ENCODE peak calls at places on chromosomes 5 and 9, in five cellular contexts. One of them, this sample, is unnamed.

GRCh38 chr9:106930477-106930876 is 67.5 kb downstream of the ZNF462 start:
- DNase-seq in HepG2: no peak
- DNase-seq in IMR-90: no peak
- DNase-seq in H1: no peak
- DNase-seq in A549: no peak
- DNase-seq in this sample: no peak

GRCh38 chr9:123282343-123283047 is 14.1 kb upstream of the STRBP start:
- DNase-seq in H1: no peak
- DNase-seq in IMR-90: no peak
- DNase-seq in A549: peak; percentile 78
- DNase-seq in HepG2: no peak
- DNase-seq in this sample: peak; percentile 21

GRCh38 chr5:79835220-79835714 is 145.6 kb downstream of the CMYA5 start:
- DNase-seq in H1: peak; percentile 28
- DNase-seq in A549: no peak
- DNase-seq in HepG2: no peak
- DNase-seq in IMR-90: no peak
- DNase-seq in this sample: no peak

GRCh38 chr9:131423171-131423581 is 29.3 kb downstream of the PRRC2B start:
- DNase-seq in H1: no peak
- DNase-seq in HepG2: no peak
- DNase-seq in IMR-90: peak; percentile 91
- DNase-seq in A549: peak; percentile 58
- DNase-seq in this sample: no peak

GRCh38 chr5:65873181-65873580 is 53.2 kb upstream of the ERBIN start:
- DNase-seq in HepG2: no peak
- DNase-seq in IMR-90: peak; percentile 42
- DNase-seq in H1: no peak
- DNase-seq in A549: no peak
- DNase-seq in this sample: no peak

GRCh38 chr9:121372563-121373400 is 2.7 kb upstream of the STOM start:
- DNase-seq in H1: no peak
- DNase-seq in A549: no peak
- DNase-seq in HepG2: peak; percentile 94
- DNase-seq in IMR-90: peak; percentile 86
- DNase-seq in this sample: no peak

GRCh38 chr9:114302727-114303126 is 20.2 kb upstream of the ORM1 start:
- DNase-seq in IMR-90: no peak
- DNase-seq in H1: peak; percentile 28
- DNase-seq in HepG2: no peak
- DNase-seq in A549: no peak
- DNase-seq in this sample: no peak

GRCh38 chr5:1541662-1542008 is 17.9 kb upstream of the LPCAT1 start:
- DNase-seq in HepG2: no peak
- DNase-seq in IMR-90: no peak
- DNase-seq in H1: no peak
- DNase-seq in A549: no peak
- DNase-seq in this sample: no peak

GRCh38 chr9:119375892-119376291 is 6.7 kb upstream of the BRINP1 start:
- DNase-seq in HepG2: peak; percentile 29
- DNase-seq in A549: peak; percentile 10
- DNase-seq in IMR-90: no peak
- DNase-seq in H1: no peak
- DNase-seq in this sample: peak; percentile 2

GRCh38 chr9:110007477-110008270 is 200.3 kb downstream of the C9orf152 start:
- DNase-seq in HepG2: no peak
- DNase-seq in H1: no peak
- DNase-seq in A549: no peak
- DNase-seq in IMR-90: peak; percentile 31
- DNase-seq in this sample: no peak

GRCh38 chr9:35792044-35792813 is 838 bp downstream of the NPR2 start:
- DNase-seq in H1: no peak
- DNase-seq in HepG2: no peak
- DNase-seq in A549: no peak
- DNase-seq in IMR-90: no peak
- DNase-seq in this sample: no peak

GRCh38 chr5:67577424-67577823 is 380.8 kb upstream of the CD180 start:
- DNase-seq in IMR-90: peak; percentile 38
- DNase-seq in H1: no peak
- DNase-seq in A549: no peak
- DNase-seq in HepG2: no peak
- DNase-seq in this sample: no peak

GRCh38 chr9:128136816-128137793 is 9.6 kb upstream of the PTGES2 start:
- DNase-seq in IMR-90: peak; percentile 87
- DNase-seq in HepG2: no peak
- DNase-seq in A549: no peak
- DNase-seq in H1: no peak
- DNase-seq in this sample: no peak

GRCh38 chr9:69249337-69249736 is 75.3 kb downstream of the TJP2 start:
- DNase-seq in HepG2: no peak
- DNase-seq in A549: no peak
- DNase-seq in H1: no peak
- DNase-seq in IMR-90: peak; percentile 4
- DNase-seq in this sample: no peak

GRCh38 chr5:120735076-120735475 is 271.0 kb downstream of the PRR16 start:
- DNase-seq in HepG2: no peak
- DNase-seq in IMR-90: peak; percentile 7
- DNase-seq in A549: no peak
- DNase-seq in H1: no peak
- DNase-seq in this sample: no peak
- TF ChIP-seq CEBPB in HepG2: no peak
- TF ChIP-seq CEBPB in IMR-90: no peak
- TF ChIP-seq CEBPB in A549: no peak
- TF ChIP-seq CEBPB in H1: no peak
- TF ChIP-seq CEBPB in this sample: no peak

GRCh38 chr5:180162304-180162661 is 46.7 kb downstream of the RASGEF1C start:
- DNase-seq in H1: no peak
- DNase-seq in IMR-90: no peak
- DNase-seq in HepG2: no peak
- DNase-seq in A549: no peak
- DNase-seq in this sample: no peak
- TF ChIP-seq CEBPB in H1: no peak
- TF ChIP-seq CEBPB in IMR-90: no peak
- TF ChIP-seq CEBPB in HepG2: no peak
- TF ChIP-seq CEBPB in A549: no peak
- TF ChIP-seq CEBPB in this sample: no peak

DNA sequence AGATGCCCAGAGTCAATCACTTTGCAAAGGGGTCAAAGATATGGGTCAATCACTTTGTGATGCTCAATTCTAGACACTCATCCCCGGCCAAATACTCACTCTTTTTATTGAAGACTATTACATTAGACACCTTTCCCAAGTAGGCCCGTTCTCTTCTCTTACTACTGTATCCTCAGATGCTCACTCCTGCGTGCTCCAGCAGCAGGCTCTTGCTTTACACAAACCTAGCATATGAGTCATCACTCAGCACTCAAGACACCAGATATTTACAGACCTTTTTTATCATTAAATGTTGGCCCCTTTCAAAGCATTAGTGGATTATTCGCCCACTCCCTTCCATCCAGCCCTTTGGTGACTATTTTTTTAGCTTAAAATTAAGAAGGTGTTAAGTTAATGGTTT is 568.4 kb upstream of the CDH18 start:
- DNase-seq in IMR-90: no peak
- DNase-seq in H1: no peak
- DNase-seq in A549: no peak
- DNase-seq in HepG2: no peak
- DNase-seq in this sample: no peak
- TF ChIP-seq CEBPB in IMR-90: no peak
- TF ChIP-seq CEBPB in H1: no peak
- TF ChIP-seq CEBPB in A549: no peak
- TF ChIP-seq CEBPB in HepG2: no peak
- TF ChIP-seq CEBPB in this sample: no peak

GRCh38 chr5:10633271-10634049 is 69.6 kb downstream of the ANKRD33B start:
- DNase-seq in A549: no peak
- DNase-seq in IMR-90: no peak
- DNase-seq in H1: no peak
- DNase-seq in HepG2: no peak
- DNase-seq in this sample: no peak
- TF ChIP-seq CEBPB in A549: no peak
- TF ChIP-seq CEBPB in IMR-90: no peak
- TF ChIP-seq CEBPB in H1: no peak
- TF ChIP-seq CEBPB in HepG2: no peak
- TF ChIP-seq CEBPB in this sample: no peak

GRCh38 chr5:137453476-137454080 is 45.5 kb downstream of the SPOCK1 start:
- DNase-seq in HepG2: peak; percentile 5
- DNase-seq in H1: no peak
- DNase-seq in A549: no peak
- DNase-seq in IMR-90: peak; percentile 51
- DNase-seq in this sample: peak; percentile 12
- TF ChIP-seq CEBPB in HepG2: no peak
- TF ChIP-seq CEBPB in H1: peak; percentile 25
- TF ChIP-seq CEBPB in A549: no peak
- TF ChIP-seq CEBPB in IMR-90: peak; percentile 17
- TF ChIP-seq CEBPB in this sample: no peak

This sample was measured in HCT116.